ENCODE peak calls at places on chromosome 19, in four cellular contexts. One of them, this sample, is unnamed.

GRCh38 chr19:17248011-17248776 is 2.5 kb upstream of the NR2F6 start:
- DNase-seq in thoracic aorta: no peak
- DNase-seq in mesothelial cell of epicardium: no peak
- DNase-seq in mucosa of descending colon: peak
- DNase-seq in this sample: peak

GRCh38 chr19:15466851-15467733 is 2.7 kb upstream of the RASAL3 start:
- DNase-seq in thoracic aorta: no peak
- DNase-seq in mesothelial cell of epicardium: no peak
- DNase-seq in mucosa of descending colon: no peak
- DNase-seq in this sample: no peak

GRCh38 chr19:35142531-35143230 is 374 bp upstream of the FXYD7 start:
- DNase-seq in thoracic aorta: no peak
- DNase-seq in mesothelial cell of epicardium: peak
- DNase-seq in mucosa of descending colon: peak
- DNase-seq in this sample: peak

GRCh38 chr19:13226983-13227382 is 76.8 kb downstream of the IER2 start:
- DNase-seq in thoracic aorta: no peak
- DNase-seq in mesothelial cell of epicardium: no peak
- DNase-seq in mucosa of descending colon: no peak
- DNase-seq in this sample: no peak

GRCh38 chr19:940591-941291 is 14.9 kb downstream of the ARID3A start:
- DNase-seq in thoracic aorta: peak
- DNase-seq in mesothelial cell of epicardium: no peak
- DNase-seq in mucosa of descending colon: peak
- DNase-seq in this sample: no peak

GRCh38 chr19:34480971-34481821 is at the start of gene WTIP:
- DNase-seq in thoracic aorta: peak
- DNase-seq in mesothelial cell of epicardium: peak
- DNase-seq in mucosa of descending colon: no peak
- DNase-seq in this sample: no peak

GRCh38 chr19:1248454-1249297 is at the start of gene MIDN:
- DNase-seq in thoracic aorta: no peak
- DNase-seq in mesothelial cell of epicardium: peak
- DNase-seq in mucosa of descending colon: peak
- DNase-seq in this sample: peak

GRCh38 chr19:10305139-10305806 is 4.3 kb downstream of the ZGLP1 start:
- DNase-seq in thoracic aorta: no peak
- DNase-seq in mesothelial cell of epicardium: no peak
- DNase-seq in mucosa of descending colon: no peak
- DNase-seq in this sample: no peak

GRCh38 chr19:38674388-38675133 is 27.1 kb downstream of the ACTN4 start:
- DNase-seq in thoracic aorta: no peak
- DNase-seq in mesothelial cell of epicardium: no peak
- DNase-seq in mucosa of descending colon: no peak
- DNase-seq in this sample: no peak

GRCh38 chr19:17026041-17026658 is 460 bp downstream of the CPAMD8 start:
- DNase-seq in thoracic aorta: no peak
- DNase-seq in mesothelial cell of epicardium: peak
- DNase-seq in mucosa of descending colon: no peak
- DNase-seq in this sample: no peak

GRCh38 chr19:39246951-39247669 is 1.5 kb downstream of the IFNL4 start:
- DNase-seq in thoracic aorta: no peak
- DNase-seq in mesothelial cell of epicardium: no peak
- DNase-seq in mucosa of descending colon: peak
- DNase-seq in this sample: no peak

GRCh38 chr19:3366104-3366760 is at the start of gene NFIC:
- DNase-seq in thoracic aorta: no peak
- DNase-seq in mesothelial cell of epicardium: no peak
- DNase-seq in mucosa of descending colon: peak
- DNase-seq in this sample: peak

GRCh38 chr19:6499052-6499790 is 2.9 kb downstream of the TUBB4A start:
- DNase-seq in thoracic aorta: no peak
- DNase-seq in mesothelial cell of epicardium: no peak
- DNase-seq in mucosa of descending colon: no peak
- DNase-seq in this sample: no peak

GRCh38 chr19:1281270-1281894 is 4.3 kb upstream of the EFNA2 start:
- DNase-seq in thoracic aorta: no peak
- DNase-seq in mesothelial cell of epicardium: no peak
- DNase-seq in mucosa of descending colon: no peak
- DNase-seq in this sample: no peak

GRCh38 chr19:2841858-2842574 is 741 bp downstream of the ZNF555 start:
- DNase-seq in thoracic aorta: no peak
- DNase-seq in mesothelial cell of epicardium: peak
- DNase-seq in mucosa of descending colon: no peak
- DNase-seq in this sample: no peak

GRCh38 chr19:662962-663681 is at the start of gene RNF126:
- DNase-seq in thoracic aorta: peak
- DNase-seq in mesothelial cell of epicardium: peak
- DNase-seq in mucosa of descending colon: peak
- DNase-seq in this sample: peak

GRCh38 chr19:13905634-13906524 is at the start of the genes BRME1 and CC2D1A:
- DNase-seq in thoracic aorta: peak
- DNase-seq in mesothelial cell of epicardium: peak
- DNase-seq in mucosa of descending colon: peak
- DNase-seq in this sample: peak

GRCh38 chr19:14494910-14495677 is 833 bp downstream of the GIPC1 start:
- DNase-seq in thoracic aorta: no peak
- DNase-seq in mesothelial cell of epicardium: no peak
- DNase-seq in mucosa of descending colon: peak
- DNase-seq in this sample: no peak

GRCh38 chr19:15195987-15196682 is 4.7 kb downstream of the NOTCH3 start:
- DNase-seq in thoracic aorta: no peak
- DNase-seq in mesothelial cell of epicardium: peak
- DNase-seq in mucosa of descending colon: peak
- DNase-seq in this sample: no peak

GRCh38 chr19:34497112-34497805 is 15.7 kb downstream of the WTIP start:
- DNase-seq in thoracic aorta: no peak
- DNase-seq in mesothelial cell of epicardium: no peak
- DNase-seq in mucosa of descending colon: no peak
- DNase-seq in this sample: no peak

GRCh38 chr19:17323973-17324327 is 10.7 kb downstream of the ANO8 start:
- DNase-seq in thoracic aorta: no peak
- DNase-seq in mesothelial cell of epicardium: no peak
- DNase-seq in mucosa of descending colon: peak
- DNase-seq in this sample: peak

GRCh38 chr19:50728084-50728737 is 5.0 kb downstream of the CLEC11A start:
- DNase-seq in thoracic aorta: no peak
- DNase-seq in mesothelial cell of epicardium: peak
- DNase-seq in mucosa of descending colon: peak
- DNase-seq in this sample: no peak

DNA sequence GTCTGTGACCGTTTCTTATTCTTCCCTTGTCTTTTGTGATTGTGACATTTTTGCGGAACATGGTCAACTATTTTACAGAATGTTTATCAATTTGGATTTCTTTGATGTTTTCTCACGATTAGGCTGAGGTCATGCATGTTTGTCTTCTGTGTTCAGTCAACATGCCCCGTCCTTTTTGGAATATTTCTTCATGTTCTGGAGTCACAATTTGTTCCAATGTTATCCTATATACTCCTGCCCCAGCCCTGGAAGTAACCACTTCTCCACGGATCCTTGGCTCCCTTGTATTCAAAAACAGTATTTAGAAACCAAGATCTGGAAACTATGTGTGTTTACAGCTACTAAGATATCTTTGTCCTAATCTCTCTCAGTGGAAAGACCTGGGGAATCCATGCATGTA is 9.6 kb downstream of the CARD8 start:
- DNase-seq in thoracic aorta: no peak
- DNase-seq in mesothelial cell of epicardium: no peak
- DNase-seq in mucosa of descending colon: no peak
- DNase-seq in this sample: no peak
- TF ChIP-seq CTCF in thoracic aorta: no peak
- TF ChIP-seq CTCF in mesothelial cell of epicardium: no peak
- TF ChIP-seq CTCF in mucosa of descending colon: no peak
- TF ChIP-seq CTCF in this sample: no peak

GRCh38 chr19:18385675-18386542 is at the start of gene GDF15:
- DNase-seq in thoracic aorta: no peak
- DNase-seq in mesothelial cell of epicardium: peak
- DNase-seq in mucosa of descending colon: peak
- DNase-seq in this sample: no peak
- TF ChIP-seq CTCF in thoracic aorta: peak
- TF ChIP-seq CTCF in mesothelial cell of epicardium: peak
- TF ChIP-seq CTCF in mucosa of descending colon: peak
- TF ChIP-seq CTCF in this sample: peak

GRCh38 chr19:29415507-29415906 is 110.3 kb upstream of the VSTM2B start:
- DNase-seq in thoracic aorta: no peak
- DNase-seq in mesothelial cell of epicardium: no peak
- DNase-seq in mucosa of descending colon: no peak
- DNase-seq in this sample: no peak
- TF ChIP-seq CTCF in thoracic aorta: no peak
- TF ChIP-seq CTCF in mesothelial cell of epicardium: no peak
- TF ChIP-seq CTCF in mucosa of descending colon: no peak
- TF ChIP-seq CTCF in this sample: no peak

GRCh38 chr19:44509478-44509877 is 9.2 kb upstream of the ZNF180 start:
- DNase-seq in thoracic aorta: no peak
- DNase-seq in mesothelial cell of epicardium: no peak
- DNase-seq in mucosa of descending colon: no peak
- DNase-seq in this sample: no peak

GRCh38 chr19:44517146-44517545 is 12.3 kb downstream of the CEACAM20 start:
- DNase-seq in thoracic aorta: no peak
- DNase-seq in mesothelial cell of epicardium: no peak
- DNase-seq in mucosa of descending colon: no peak
- DNase-seq in this sample: no peak

GRCh38 chr19:44515907-44516306 is 13.6 kb downstream of the CEACAM20 start:
- DNase-seq in thoracic aorta: no peak
- DNase-seq in mesothelial cell of epicardium: no peak
- DNase-seq in mucosa of descending colon: no peak
- DNase-seq in this sample: no peak

GRCh38 chr19:44515031-44515430 is 14.4 kb downstream of the CEACAM20 start:
- DNase-seq in thoracic aorta: no peak
- DNase-seq in mesothelial cell of epicardium: no peak
- DNase-seq in mucosa of descending colon: no peak
- DNase-seq in this sample: no peak

GRCh38 chr19:44512326-44513298 is 12.3 kb upstream of the ZNF180 start:
- DNase-seq in thoracic aorta: no peak
- DNase-seq in mesothelial cell of epicardium: peak
- DNase-seq in mucosa of descending colon: no peak
- DNase-seq in this sample: no peak
- TF ChIP-seq CTCF in thoracic aorta: no peak
- TF ChIP-seq CTCF in mesothelial cell of epicardium: peak
- TF ChIP-seq CTCF in mucosa of descending colon: no peak
- TF ChIP-seq CTCF in this sample: peak

DNA sequence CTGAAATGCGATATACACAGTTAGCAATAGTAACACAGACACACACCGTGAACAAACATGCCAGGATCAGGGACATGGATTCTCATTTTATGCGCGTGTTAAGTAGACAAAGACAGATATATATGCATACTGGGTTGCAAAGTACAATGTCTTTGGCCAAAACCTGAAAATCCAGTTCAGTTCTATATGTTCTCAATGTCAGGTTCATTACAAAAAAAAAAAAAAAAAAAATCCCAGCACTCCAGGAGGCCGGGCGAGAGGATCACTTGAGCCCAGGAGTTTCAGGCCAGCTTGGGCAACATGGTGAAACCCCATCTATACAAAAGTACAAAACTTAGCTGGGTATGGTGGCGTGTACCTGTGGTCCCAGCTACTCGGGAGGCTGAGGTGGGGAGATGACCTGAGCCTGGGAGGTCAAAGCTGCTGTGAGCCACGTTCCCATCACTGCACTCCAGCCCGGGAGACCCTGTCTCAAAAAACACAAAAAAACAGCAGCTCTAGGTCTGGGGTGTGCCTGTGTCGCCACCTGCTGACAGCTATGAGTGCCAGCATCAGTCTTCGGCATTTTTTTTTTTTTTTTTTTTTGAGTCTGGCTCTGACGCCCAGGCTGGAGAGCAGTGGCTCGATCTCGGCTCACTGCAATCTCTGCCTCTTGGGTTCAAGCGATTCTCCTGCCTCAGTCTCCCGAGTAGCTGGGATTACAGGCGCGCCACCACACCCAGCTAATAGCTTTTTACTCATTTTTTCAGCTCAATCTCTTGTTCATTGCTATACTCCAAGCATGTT is 10.3 kb downstream of the AP2S1 start:
- DNase-seq in thoracic aorta: no peak
- DNase-seq in mesothelial cell of epicardium: peak
- DNase-seq in mucosa of descending colon: no peak
- DNase-seq in this sample: no peak
- TF ChIP-seq CTCF in thoracic aorta: peak
- TF ChIP-seq CTCF in mesothelial cell of epicardium: peak
- TF ChIP-seq CTCF in mucosa of descending colon: peak
- TF ChIP-seq CTCF in this sample: peak

DNA sequence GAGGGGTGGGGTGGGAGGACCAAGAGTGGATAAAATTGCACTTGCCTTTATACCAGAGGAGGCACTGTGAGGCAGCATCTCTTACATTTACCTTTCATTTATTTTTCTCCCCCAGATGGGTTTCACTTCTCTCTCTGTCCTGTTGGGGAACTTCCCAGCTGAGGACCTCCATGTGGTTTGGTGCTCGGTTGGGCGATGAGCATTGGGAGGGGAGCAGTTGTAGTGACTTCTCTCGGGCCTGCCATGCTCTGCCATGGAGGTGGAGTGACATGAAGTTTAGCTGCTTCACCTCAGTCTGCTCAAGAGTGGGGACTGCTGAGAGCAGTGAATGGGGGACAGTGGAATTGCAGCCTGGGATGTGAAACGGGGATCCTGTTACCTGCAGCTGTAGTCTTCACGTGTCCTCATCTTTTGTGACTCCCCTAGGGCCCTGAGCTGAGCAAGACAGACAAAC is 23.1 kb upstream of the CXCL17 start:
- DNase-seq in thoracic aorta: no peak
- DNase-seq in mesothelial cell of epicardium: no peak
- DNase-seq in mucosa of descending colon: no peak
- DNase-seq in this sample: no peak
- TF ChIP-seq CTCF in thoracic aorta: no peak
- TF ChIP-seq CTCF in mesothelial cell of epicardium: no peak
- TF ChIP-seq CTCF in mucosa of descending colon: no peak
- TF ChIP-seq CTCF in this sample: no peak

DNA sequence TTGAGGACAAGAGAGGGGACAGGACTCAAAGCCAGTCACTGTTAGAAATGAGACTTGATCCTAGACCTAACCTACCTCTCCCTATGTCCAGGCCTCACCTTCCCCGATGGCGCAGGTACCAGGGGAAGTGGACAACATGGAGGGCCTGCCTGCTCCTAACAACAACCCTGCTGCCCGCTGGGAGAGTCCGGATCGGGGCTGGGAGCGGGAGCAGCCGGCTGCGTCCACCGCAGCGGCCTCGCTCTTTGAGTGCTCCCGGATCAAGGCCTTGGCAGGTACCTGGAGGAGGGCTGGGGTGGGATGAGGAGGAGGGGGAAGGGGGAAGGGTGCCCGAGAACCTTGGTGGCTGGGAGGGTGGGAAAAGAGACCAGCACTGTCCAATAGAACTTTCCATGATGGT is 5.7 kb downstream of the SPTBN4 start:
- DNase-seq in thoracic aorta: no peak
- DNase-seq in mesothelial cell of epicardium: no peak
- DNase-seq in mucosa of descending colon: no peak
- DNase-seq in this sample: no peak
- TF ChIP-seq CTCF in thoracic aorta: no peak
- TF ChIP-seq CTCF in mesothelial cell of epicardium: no peak
- TF ChIP-seq CTCF in mucosa of descending colon: no peak
- TF ChIP-seq CTCF in this sample: no peak